ENCODE peak calls at places on chromosome 12, in six cellular contexts. V is WTC11, N is GM12878, E is HepG2, A is A549, J is SK-N-SH. B is an unnamed sample.

GRCh38 chr12:58326534-58326933 is 385.2 kb downstream of the ATP23 start:
- DNase-seq in E (no peak), A (no peak), V (no peak), J (no peak), N (no peak), B (no peak)

GRCh38 chr12:39441189-39441962 is 1.5 kb downstream of the KIF21A start:
- DNase-seq in A (no peak), J (no peak), N (no peak), E (no peak), V (no peak), B (no peak)

GRCh38 chr12:4809013-4809448 is 88.8 kb downstream of the GALNT8 start:
- DNase-seq in E (no peak), A (no peak), N (no peak), J (peak; percentile 23), V (peak; percentile 69), B (no peak)

GRCh38 chr12:3145036-3145435 is 67.9 kb downstream of the TSPAN9 start:
- DNase-seq in A (no peak), E (no peak), V (no peak), N (no peak), J (peak; percentile 10), B (no peak)

GRCh38 chr12:93174048-93174447 is 203.7 kb upstream of the NUDT4 start:
- DNase-seq in V (no peak), A (no peak), J (peak; percentile 19), E (no peak), N (no peak), B (peak; percentile 93)

GRCh38 chr12:4272014-4272975 is 1.3 kb upstream of the CCND2 start:
- DNase-seq in V (peak; percentile 82), E (no peak), N (peak; percentile 74), A (no peak), J (peak; percentile 65), B (peak; percentile 6)

GRCh38 chr12:119375619-119376018 is 41.1 kb downstream of the CCDC60 start:
- DNase-seq in J (no peak), N (peak; percentile 47), A (no peak), V (no peak), E (no peak), B (no peak)

GRCh38 chr12:43758247-43758727 is 303 bp downstream of the PUS7L start:
- DNase-seq in N (peak; percentile 17), E (peak; percentile 37), V (peak; percentile 16), A (no peak), J (peak; percentile 47), B (peak; percentile 38)

GRCh38 chr12:118373628-118374027 is 921 bp upstream of the TAOK3 start:
- DNase-seq in A (no peak), E (peak; percentile 38), V (no peak), J (no peak), N (no peak), B (no peak)

GRCh38 chr12:117092511-117092780 is 6.8 kb downstream of the TESC start:
- DNase-seq in A (no peak), J (no peak), V (no peak), E (no peak), N (no peak), B (no peak)

DNA sequence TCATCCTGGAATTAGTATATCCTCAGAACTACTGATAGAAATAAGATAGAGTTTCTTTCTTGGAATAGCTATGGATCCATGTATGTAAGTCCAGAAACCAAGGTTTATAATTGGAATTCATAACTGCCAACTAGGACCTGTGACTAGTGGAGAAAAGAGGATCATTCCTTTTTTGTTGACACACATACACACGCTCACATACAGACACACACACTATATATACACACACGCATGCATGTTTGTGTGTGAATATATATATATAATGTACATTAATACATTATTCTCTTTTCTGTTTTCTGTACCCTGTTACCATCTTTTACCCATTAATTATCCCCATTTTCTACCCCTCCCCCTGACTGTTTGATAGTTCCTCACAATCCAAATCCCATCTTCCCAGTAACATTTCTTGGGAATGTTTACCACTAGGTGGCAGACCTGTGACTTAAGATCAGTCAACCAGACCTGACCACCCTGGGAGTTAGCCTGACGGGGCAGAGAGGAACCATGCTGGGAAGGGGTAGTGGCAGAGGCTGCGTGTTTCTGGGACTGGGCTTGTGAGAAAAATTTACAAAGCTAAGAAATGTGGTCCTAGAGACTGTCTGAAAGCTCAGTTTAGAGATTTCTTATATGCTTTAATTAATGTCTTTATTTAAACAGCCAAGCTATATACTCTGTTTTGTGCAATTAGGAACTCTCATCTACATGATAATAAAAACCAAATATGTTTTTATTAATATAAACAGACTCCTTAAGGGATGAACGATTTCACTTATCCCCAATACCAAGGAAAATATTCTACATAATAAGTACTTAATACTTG is 308.0 kb downstream of the PPFIA2 start:
- DNase-seq in J (peak; percentile 56), N (no peak), A (peak; percentile 79), V (peak; percentile 70), E (peak; percentile 58), B (peak; percentile 54)
- TF ChIP-seq USF2 in J (no peak), N (no peak), A (no peak), V (no peak), E (no peak), B (no peak)

GRCh38 chr12:47814539-47815170 is 5.0 kb downstream of the HDAC7 start:
- DNase-seq in A (no peak), E (no peak), J (no peak), V (no peak), N (no peak), B (no peak)
- TF ChIP-seq USF2 in A (no peak), E (no peak), J (no peak), V (no peak), N (no peak), B (no peak)

GRCh38 chr12:13084898-13085640 is 18.4 kb downstream of the GSG1 start:
- DNase-seq in J (no peak), N (no peak), V (no peak), E (no peak), A (no peak), B (no peak)

GRCh38 chr12:13085968-13086686 is 17.3 kb downstream of the GSG1 start:
- DNase-seq in E (no peak), N (no peak), J (no peak), V (no peak), A (no peak), B (no peak)

GRCh38 chr12:13090054-13090453 is 13.4 kb downstream of the GSG1 start:
- DNase-seq in V (no peak), N (no peak), A (no peak), E (no peak), J (no peak), B (no peak)

GRCh38 chr12:13088503-13088902 is 15.0 kb downstream of the GSG1 start:
- DNase-seq in N (no peak), A (no peak), E (no peak), V (peak; percentile 38), J (no peak), B (no peak)

DNA sequence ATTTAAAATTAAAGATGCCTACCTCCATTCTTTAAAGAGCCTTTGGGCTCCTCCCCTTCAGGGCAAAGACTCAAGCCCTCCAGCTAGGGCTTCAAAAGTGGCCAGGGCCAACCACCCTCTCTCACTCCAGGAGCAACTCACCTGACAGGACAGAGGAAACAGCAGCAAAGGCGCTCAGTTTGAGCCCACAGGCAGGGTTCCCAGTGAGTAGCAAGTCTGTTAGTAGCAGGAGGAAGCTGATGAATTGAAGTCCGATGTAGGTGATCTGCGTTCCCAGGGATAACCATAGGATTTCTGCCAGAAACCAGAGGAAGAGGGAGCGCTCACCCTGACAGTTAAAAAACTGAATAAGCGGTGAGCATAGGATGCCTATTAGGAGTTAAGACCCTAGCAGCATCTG is 15.7 kb downstream of the GSG1 start:
- DNase-seq in V (peak; percentile 38), N (no peak), J (no peak), E (no peak), A (no peak), B (no peak)
- TF ChIP-seq USF2 in V (no peak), N (no peak), J (no peak), E (no peak), A (no peak), B (no peak)

DNA sequence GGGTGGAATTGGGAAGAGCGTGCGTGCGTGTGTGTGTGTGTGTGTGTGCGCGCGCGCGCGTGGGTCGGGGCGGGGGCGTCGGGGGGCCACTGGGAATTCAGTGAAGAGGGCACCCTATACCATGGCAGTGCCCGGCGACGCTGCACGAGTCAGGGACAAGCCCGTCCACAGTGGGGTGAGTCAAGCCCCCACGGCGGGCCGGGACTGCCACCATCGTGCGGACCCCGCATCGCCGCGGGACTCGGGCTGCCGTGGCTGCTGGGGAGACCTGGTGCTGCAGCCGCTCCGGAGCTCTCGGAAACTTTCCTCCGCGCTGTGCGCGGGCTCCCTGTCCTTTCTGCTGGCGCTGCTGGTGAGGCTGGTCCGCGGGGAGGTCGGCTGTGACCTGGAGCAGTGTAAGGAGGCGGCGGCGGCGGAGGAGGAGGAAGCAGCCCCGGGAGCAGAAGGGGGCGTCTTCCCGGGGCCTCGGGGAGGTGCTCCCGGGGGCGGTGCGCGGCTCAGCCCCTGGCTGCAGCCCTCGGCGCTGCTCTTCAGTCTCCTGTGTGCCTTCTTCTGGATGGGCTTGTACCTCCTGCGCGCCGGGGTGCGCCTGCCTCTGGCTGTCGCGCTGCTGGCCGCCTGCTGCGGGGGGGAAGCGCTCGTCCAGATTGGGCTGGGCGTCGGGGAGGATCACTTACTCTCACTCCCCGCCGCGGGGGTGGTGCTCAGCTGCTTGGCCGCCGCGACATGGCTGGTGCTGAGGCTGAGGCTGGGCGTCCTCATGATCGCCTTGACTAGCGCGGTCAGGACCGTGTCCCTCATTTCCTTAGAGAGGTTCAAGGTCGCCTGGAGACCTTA is 1.0 kb downstream of the PDE3A start:
- DNase-seq in E (no peak), J (peak; percentile 74), N (no peak), A (peak; percentile 75), V (peak; percentile 72), B (peak; percentile 39)
- TF ChIP-seq USF2 in E (no peak), J (no peak), N (no peak), A (no peak), V (no peak), B (no peak)

GRCh38 chr12:100797786-100798580 is 3.4 kb downstream of the ANO4 start:
- DNase-seq in E (no peak), J (no peak), N (no peak), A (no peak), V (no peak), B (no peak)
- TF ChIP-seq USF2 in E (no peak), J (no peak), N (no peak), A (no peak), V (no peak), B (no peak)

GRCh38 chr12:12874014-12874413 is 17.3 kb upstream of the GPRC5A start:
- DNase-seq in V (no peak), J (no peak), E (no peak), A (no peak), N (no peak), B (no peak)
- TF ChIP-seq USF2 in V (no peak), J (no peak), E (no peak), A (no peak), N (no peak), B (no peak)

GRCh38 chr12:115998119-115998633 is 279.3 kb downstream of the MED13L start:
- DNase-seq in V (peak; percentile 26), J (peak; percentile 27), N (no peak), A (peak; percentile 56), E (peak; percentile 24), B (peak; percentile 72)
- TF ChIP-seq USF2 in V (no peak), J (no peak), N (no peak), A (no peak), E (no peak), B (no peak)